ENCODE peak calls at places on chromosomes 5 and 9, in five cellular contexts. Y, M, S, L and O are unnamed samples.

GRCh38 chr9:95101326-95101725 is 216.2 kb downstream of the FANCC start:
- DNase-seq in Y (no peak), M (no peak), S (no peak), L (no peak), O (no peak)

GRCh38 chr5:145681686-145682085 is 153.5 kb downstream of the PRELID2 start:
- DNase-seq in Y (peak), M (peak), S (no peak), L (no peak), O (peak)

GRCh38 chr5:5363045-5363444 is 59.4 kb upstream of the ICE1 start:
- DNase-seq in Y (no peak), M (no peak), S (no peak), L (no peak), O (peak)

GRCh38 chr9:101176384-101176783 is 147.9 kb downstream of the PLPPR1 start:
- DNase-seq in Y (no peak), M (peak), S (no peak), L (no peak), O (no peak)

GRCh38 chr5:98468188-98468869 is 305.1 kb upstream of the RGMB start:
- DNase-seq in Y (peak), M (no peak), S (no peak), L (no peak), O (peak)

GRCh38 chr5:462051-462481 is 19.1 kb downstream of the EXOC3 start:
- DNase-seq in Y (no peak), M (no peak), S (peak), L (no peak), O (no peak)

GRCh38 chr5:73365301-73365853 is 83.2 kb downstream of the FOXD1 start:
- DNase-seq in Y (peak), M (no peak), S (no peak), L (no peak), O (peak)

GRCh38 chr5:80255425-80255751 is 460 bp downstream of the SERINC5 start:
- DNase-seq in Y (peak), M (peak), S (no peak), L (peak), O (peak)

GRCh38 chr5:2891781-2892180 is 140.3 kb upstream of the IRX2 start:
- DNase-seq in Y (no peak), M (no peak), S (no peak), L (no peak), O (no peak)

GRCh38 chr5:10607023-10607665 is 43.3 kb downstream of the ANKRD33B start:
- DNase-seq in Y (peak), M (no peak), S (no peak), L (no peak), O (peak)
- H3K4me3 ChIP-seq in Y (no peak), M (no peak), S (no peak), L (peak), O (no peak)

GRCh38 chr5:87103616-87104287 is 163.9 kb upstream of the RASA1 start:
- DNase-seq in Y (no peak), M (no peak), S (no peak), L (no peak), O (no peak)
- H3K4me3 ChIP-seq in Y (no peak), M (no peak), S (no peak), L (no peak), O (no peak)

DNA sequence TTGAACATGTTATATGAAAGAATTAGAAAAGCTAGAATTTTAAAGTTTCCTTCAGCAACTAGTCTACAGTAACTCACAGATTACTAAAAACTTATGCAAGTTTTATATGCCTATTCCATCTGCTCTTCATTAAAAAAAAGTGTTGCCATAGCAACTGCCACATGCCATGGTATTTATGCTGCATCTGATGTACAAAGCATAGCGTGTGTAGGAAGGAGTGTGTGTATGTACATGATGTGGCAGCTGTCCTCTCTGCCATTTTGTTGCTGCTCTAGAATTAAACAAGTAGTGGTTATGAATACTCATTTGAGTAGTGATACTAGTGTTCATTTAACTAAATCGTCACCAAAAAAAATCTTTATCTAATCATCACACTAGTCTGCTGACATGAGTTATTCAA is 593.5 kb downstream of the CETN3 start:
- DNase-seq in Y (no peak), M (no peak), S (no peak), L (no peak), O (no peak)
- H3K4me3 ChIP-seq in Y (no peak), M (no peak), S (no peak), L (no peak), O (no peak)

DNA sequence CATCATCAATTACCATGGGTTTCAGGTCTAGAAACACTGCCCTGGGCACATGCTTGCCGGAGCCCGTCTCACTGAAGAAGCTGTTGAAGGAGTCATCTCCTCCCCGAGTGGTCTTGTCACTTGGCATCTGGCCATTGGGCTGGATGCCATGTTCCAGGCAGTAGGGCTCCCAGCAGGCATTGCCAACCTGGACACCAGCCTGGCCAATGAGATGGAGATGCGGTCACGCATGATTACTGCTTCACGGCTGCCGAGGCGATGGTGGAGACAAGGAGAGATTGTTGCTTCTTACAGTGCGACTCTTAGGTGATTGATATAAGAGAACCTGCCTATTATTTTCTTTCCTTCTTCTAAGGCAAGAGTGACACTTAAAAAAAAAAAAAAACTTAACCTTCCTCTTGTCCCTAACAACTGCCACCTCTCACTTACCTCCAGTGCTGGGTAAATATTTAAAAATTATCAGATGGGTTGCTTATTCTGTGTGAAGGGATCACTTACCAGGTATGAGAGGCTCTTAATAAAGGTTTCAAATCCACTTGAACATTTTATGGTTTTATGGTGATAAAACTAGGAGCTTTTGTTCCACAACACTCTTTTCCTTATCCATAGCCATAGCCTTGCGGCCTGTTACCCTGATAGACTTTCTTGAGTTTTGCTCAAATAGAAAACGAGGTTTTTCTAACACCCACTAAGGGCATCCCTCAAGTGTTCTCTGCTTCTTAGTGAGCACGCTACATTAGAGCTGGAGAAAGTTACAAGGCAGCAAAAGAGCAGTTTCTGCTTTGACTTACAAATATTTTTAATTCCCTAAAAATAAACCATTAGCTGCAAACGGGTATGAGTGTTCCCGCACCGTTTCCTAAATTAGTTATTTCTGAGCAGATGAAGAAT is 41.2 kb downstream of the NIM1K start:
- DNase-seq in Y (no peak), M (no peak), S (no peak), L (no peak), O (no peak)
- H3K4me3 ChIP-seq in Y (no peak), M (no peak), S (no peak), L (no peak), O (no peak)

DNA sequence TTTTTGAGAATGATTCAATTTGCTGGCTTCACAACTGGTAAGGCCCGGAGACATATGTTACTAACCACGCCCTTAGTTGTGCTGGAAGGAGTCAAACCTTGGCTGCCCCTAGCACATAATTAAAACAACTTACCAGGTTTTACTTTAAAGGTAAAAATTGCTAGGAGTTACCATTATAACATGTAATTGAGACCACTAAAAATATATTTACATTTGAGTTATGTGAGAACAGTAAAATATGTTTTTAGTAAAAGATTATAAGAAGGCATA is 435.6 kb upstream of the CDH9 start:
- DNase-seq in Y (no peak), M (peak), S (no peak), L (no peak), O (peak)
- H3K4me3 ChIP-seq in Y (no peak), M (peak), S (no peak), L (no peak), O (no peak)